ENCODE peak calls at places on chromosomes 4 and X, in five cellular contexts. Y, Z, J, G and M are unnamed samples.

GRCh38 chr4:6749340-6750171 is 33.0 kb upstream of the KIAA0232 start:
- DNase-seq in Y (no peak), J (no peak), Z (no peak), G (peak), M (peak)

GRCh38 chr4:184287697-184288255 is 70.1 kb upstream of the ENPP6 start:
- DNase-seq in Y (no peak), J (no peak), G (peak), Z (peak), M (peak)

GRCh38 chr4:40403079-40403478 is 67.9 kb downstream of the CHRNA9 start:
- DNase-seq in G (no peak), J (no peak), Y (no peak), Z (no peak), M (no peak)

GRCh38 chrX:117215683-117216082 is 752.9 kb upstream of the CT83 start:
- DNase-seq in G (no peak), Y (no peak), J (no peak), Z (no peak), M (no peak)

GRCh38 chrX:23952984-23953907 is 45.4 kb downstream of the CXorf58 start:
- DNase-seq in Y (peak), Z (no peak), J (peak), G (no peak), M (no peak)

GRCh38 chrX:122440832-122441231 is 743.2 kb upstream of the GRIA3 start:
- DNase-seq in Y (no peak), G (no peak), J (no peak), Z (no peak), M (no peak)

GRCh38 chr4:145545538-145546224 is 64.0 kb downstream of the SMAD1 start:
- DNase-seq in Y (no peak), J (no peak), Z (peak), G (peak), M (no peak)

GRCh38 chrX:38879631-38880220 is 78.5 kb downstream of the MID1IP1 start:
- DNase-seq in G (no peak), J (no peak), Z (no peak), Y (no peak), M (no peak)

GRCh38 chrX:72269671-72270251 is 7.3 kb downstream of the RPS4X start:
- DNase-seq in Z (no peak), J (no peak), G (no peak), Y (no peak), M (no peak)

GRCh38 chrX:123084797-123085196 is 99.3 kb upstream of the GRIA3 start:
- DNase-seq in G (no peak), Y (no peak), J (no peak), Z (no peak), M (no peak)

GRCh38 chrX:17067534-17067933 is 121.1 kb downstream of the REPS2 start:
- DNase-seq in Z (no peak), Y (no peak), G (no peak), J (no peak), M (no peak)

GRCh38 chrX:128020701-128021100 is 31.5 kb downstream of the ACTRT1 start:
- DNase-seq in Z (no peak), J (no peak), Y (no peak), G (peak), M (no peak)

GRCh38 chrX:114046695-114047279 is 537.1 kb upstream of the HTR2C start:
- DNase-seq in Z (no peak), Y (no peak), G (no peak), J (no peak), M (no peak)

GRCh38 chrX:57984620-57985019 is 74.4 kb upstream of the ZXDA start:
- DNase-seq in G (no peak), J (no peak), Z (no peak), Y (no peak), M (no peak)

GRCh38 chr4:1053080-1053661 is 41.7 kb downstream of the FGFRL1 start:
- DNase-seq in Y (no peak), J (no peak), G (no peak), Z (peak), M (peak)

GRCh38 chr4:3483471-3483921 is 20.4 kb downstream of the DOK7 start:
- DNase-seq in Z (no peak), Y (no peak), G (no peak), J (no peak), M (no peak)

GRCh38 chrX:131741103-131741581 is 197.3 kb downstream of the OR13H1 start:
- DNase-seq in G (no peak), J (no peak), Y (no peak), Z (no peak), M (peak)

GRCh38 chr4:15100994-15101695 is 98.9 kb downstream of the CPEB2 start:
- DNase-seq in Y (no peak), G (no peak), Z (no peak), J (no peak), M (no peak)

GRCh38 chrX:153608376-153608775 is 9.4 kb upstream of the CCNQ start:
- DNase-seq in Y (no peak), G (no peak), J (no peak), Z (no peak), M (no peak)

GRCh38 chrX:34404386-34405070 is 252.6 kb downstream of the TMEM47 start:
- DNase-seq in J (no peak), Z (no peak), Y (no peak), G (no peak), M (no peak)

GRCh38 chr4:158411180-158411721 is 110.4 kb upstream of the RXFP1 start:
- DNase-seq in G (no peak), Y (no peak), J (no peak), Z (no peak), M (no peak)

GRCh38 chrX:150150780-150151125 is 212.4 kb upstream of the MAMLD1 start:
- DNase-seq in G (no peak), Z (no peak), J (no peak), Y (no peak), M (no peak)

GRCh38 chr4:111266937-111267336 is 644.1 kb upstream of the PITX2 start:
- DNase-seq in Z (no peak), G (no peak), J (no peak), Y (no peak), M (no peak)

GRCh38 chr4:182478475-182478874 is 235.3 kb downstream of the TENM3 start:
- DNase-seq in G (peak), J (no peak), Z (no peak), Y (no peak), M (no peak)

GRCh38 chrX:30971761-30972603 is 82.9 kb upstream of the TAB3 start:
- DNase-seq in J (no peak), Y (no peak), Z (peak), G (peak), M (no peak)

GRCh38 chrX:124228849-124229248 is 103.6 kb upstream of the TEX13D start:
- DNase-seq in Y (no peak), Z (no peak), G (no peak), J (no peak), M (no peak)

GRCh38 chrX:26373829-26374228 is 157.9 kb downstream of the MAGEB5 start:
- DNase-seq in Z (no peak), G (no peak), Y (no peak), J (no peak), M (no peak)

GRCh38 chrX:106959897-106960296 is 39.7 kb downstream of the CLDN2 start:
- DNase-seq in Z (no peak), Y (no peak), G (no peak), J (no peak), M (no peak)

GRCh38 chr4:156933633-156934258 is 37.9 kb downstream of the PDGFC start:
- DNase-seq in J (no peak), Z (no peak), G (peak), Y (no peak), M (no peak)

GRCh38 chrX:109840585-109840984 is 107.5 kb upstream of the ACSL4 start:
- DNase-seq in J (no peak), G (peak), Y (no peak), Z (peak), M (no peak)

GRCh38 chr4:94548571-94548970 is 96.8 kb downstream of the PDLIM5 start:
- DNase-seq in G (peak), Z (no peak), J (no peak), Y (no peak), M (no peak)

GRCh38 chrX:2325076-2325784 is 175.5 kb downstream of the DHRSX start:
- DNase-seq in J (no peak), Z (peak), Y (peak), G (no peak), M (peak)

GRCh38 chr4:145824469-145824868 is 114.2 kb downstream of the ZNF827 start:
- DNase-seq in G (no peak), Z (no peak), J (no peak), Y (no peak), M (no peak)

GRCh38 chr4:125994024-125994423 is 679.3 kb downstream of the FAT4 start:
- DNase-seq in J (no peak), G (no peak), Z (no peak), Y (no peak), M (no peak)

GRCh38 chrX:10619311-10620015 is 922 bp downstream of the MID1 start:
- DNase-seq in J (no peak), Z (no peak), Y (no peak), G (no peak), M (no peak)